ENCODE peak calls at places on chromosomes 16 and 17, in eight cellular contexts. R is mucosa of descending colon; U is CD8-positive, alpha-beta T cell; E is A673; A is foreskin fibroblast; T is aorta; W is ovary; L is adrenal gland. Z is an unnamed sample.

GRCh38 chr17:75565066-75565465 is 22.5 kb upstream of the MYO15B start:
- DNase-seq in R (no peak), U (no peak), W (no peak), L (no peak), A (peak), T (no peak), E (no peak), Z (peak)

GRCh38 chr16:58537124-58537906 is 22.0 kb downstream of the SETD6 start:
- DNase-seq in W (no peak), E (no peak), U (no peak), A (no peak), L (no peak), T (no peak), R (no peak), Z (no peak)

GRCh38 chr17:74369221-74369620 is 1.9 kb downstream of the GPR142 start:
- DNase-seq in A (no peak), T (no peak), R (peak), L (peak), E (peak), W (no peak), U (peak), Z (no peak)

GRCh38 chr17:73787721-73788051 is 143.4 kb upstream of the SDK2 start:
- DNase-seq in L (no peak), U (no peak), W (no peak), A (no peak), R (no peak), T (no peak), E (no peak), Z (no peak)

GRCh38 chr17:7355053-7355452 is at the start of gene TMEM95:
- DNase-seq in R (peak), U (no peak), A (peak), W (no peak), E (peak), T (no peak), L (no peak), Z (no peak)

GRCh38 chr16:69522732-69523404 is 42.9 kb upstream of the NFAT5 start:
- DNase-seq in A (no peak), R (no peak), T (no peak), W (no peak), U (no peak), L (no peak), E (peak), Z (no peak)

GRCh38 chr16:57976331-57976796 is 5.4 kb upstream of the CNGB1 start:
- DNase-seq in R (no peak), T (no peak), U (no peak), L (no peak), E (no peak), W (no peak), A (no peak), Z (no peak)

GRCh38 chr16:57639172-57639571 is 10.7 kb downstream of the ADGRG1 start:
- DNase-seq in U (peak), T (no peak), L (no peak), A (peak), R (no peak), W (no peak), E (peak), Z (no peak)

GRCh38 chr16:58348986-58349385 is 43.3 kb upstream of the GINS3 start:
- DNase-seq in W (no peak), L (no peak), T (no peak), U (no peak), A (no peak), E (no peak), R (no peak), Z (no peak)

GRCh38 chr16:35686595-35686994 is 2227.2 kb downstream of the TP53TG3F start:
- DNase-seq in U (no peak), W (no peak), E (no peak), L (no peak), A (no peak), T (no peak), R (no peak), Z (no peak)

GRCh38 chr16:67022531-67023214 is 6.3 kb upstream of the CBFB start:
- DNase-seq in T (no peak), R (no peak), W (no peak), E (no peak), A (peak), L (no peak), U (no peak), Z (no peak)

GRCh38 chr17:83053021-83053778 is 26.2 kb upstream of the METRNL start:
- DNase-seq in R (peak), A (peak), T (no peak), E (no peak), W (no peak), U (no peak), L (peak), Z (no peak)

GRCh38 chr17:77526728-77527355 is 386.1 kb downstream of the SEC14L1 start:
- DNase-seq in A (no peak), W (no peak), R (no peak), L (no peak), U (no peak), E (no peak), T (peak), Z (no peak)

GRCh38 chr17:9878791-9879525 is 26.1 kb downstream of the RCVRN start:
- DNase-seq in A (no peak), E (no peak), L (no peak), R (no peak), U (no peak), W (no peak), T (no peak), Z (no peak)

GRCh38 chr17:7842950-7843535 is 9.0 kb downstream of the KDM6B start:
- DNase-seq in A (peak), R (peak), U (peak), E (no peak), W (no peak), L (peak), T (peak), Z (peak)

GRCh38 chr16:24986512-24987303 is 28.5 kb downstream of the ARHGAP17 start:
- DNase-seq in U (no peak), R (peak), T (no peak), L (peak), W (peak), A (peak), E (peak), Z (peak)

GRCh38 chr16:2003827-2004641 is 5.6 kb downstream of the ZNF598 start:
- DNase-seq in T (peak), U (peak), L (peak), A (peak), E (peak), W (peak), R (peak), Z (no peak)
- H3K4me3 ChIP-seq in T (no peak), U (no peak), L (no peak), A (no peak), E (no peak), W (no peak), R (no peak), Z (no peak)

GRCh38 chr17:37299257-37299985 is 76.4 kb upstream of the C17orf78 start:
- DNase-seq in U (no peak), R (no peak), E (peak), A (peak), W (no peak), L (peak), T (no peak), Z (no peak)
- H3K4me3 ChIP-seq in U (no peak), R (no peak), E (peak), A (no peak), W (no peak), L (no peak), T (no peak), Z (no peak)

DNA sequence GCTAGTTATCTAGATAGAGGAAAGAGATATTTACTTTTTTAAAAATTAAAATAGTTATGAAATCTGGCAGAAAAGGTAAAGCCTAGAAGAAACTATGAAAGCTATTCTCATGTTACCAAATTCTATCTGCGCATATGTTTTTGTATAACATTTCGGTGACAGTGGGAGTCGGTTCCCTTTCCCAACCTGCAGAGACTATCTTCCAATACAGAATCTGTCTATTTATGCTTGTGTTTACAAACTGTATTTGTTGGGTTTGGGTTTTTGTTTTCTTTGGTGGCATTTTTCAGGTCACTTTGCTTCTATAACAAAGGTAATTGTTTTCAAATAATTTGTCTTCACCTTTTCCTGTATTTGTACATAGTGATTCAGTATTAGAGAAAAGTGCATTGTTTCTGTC is 69.8 kb downstream of the YPEL2 start:
- DNase-seq in U (no peak), E (no peak), L (no peak), W (no peak), T (no peak), A (no peak), R (no peak), Z (no peak)
- H3K4me3 ChIP-seq in U (no peak), E (no peak), L (no peak), W (no peak), T (no peak), A (peak), R (no peak), Z (no peak)

GRCh38 chr17:72175263-72175662 is 54.4 kb downstream of the SOX9 start:
- DNase-seq in A (no peak), T (no peak), E (no peak), U (no peak), W (no peak), R (no peak), L (no peak), Z (no peak)
- H3K4me3 ChIP-seq in A (no peak), T (no peak), E (no peak), U (no peak), W (no peak), R (no peak), L (no peak), Z (no peak)

GRCh38 chr17:17783121-17783824 is 53.5 kb downstream of the SREBF1 start:
- DNase-seq in A (peak), L (peak), T (peak), W (peak), E (peak), U (peak), R (peak), Z (no peak)

GRCh38 chr17:17782425-17783120 is 54.2 kb downstream of the SREBF1 start:
- DNase-seq in T (no peak), A (peak), W (peak), R (peak), U (no peak), E (peak), L (no peak), Z (no peak)

GRCh38 chr17:17785407-17785806 is 51.4 kb downstream of the SREBF1 start:
- DNase-seq in T (no peak), E (peak), U (no peak), L (no peak), R (no peak), W (no peak), A (no peak), Z (no peak)

GRCh38 chr17:17784599-17785264 is 52.1 kb downstream of the SREBF1 start:
- DNase-seq in E (peak), A (peak), U (peak), W (peak), T (no peak), R (peak), L (no peak), Z (no peak)

DNA sequence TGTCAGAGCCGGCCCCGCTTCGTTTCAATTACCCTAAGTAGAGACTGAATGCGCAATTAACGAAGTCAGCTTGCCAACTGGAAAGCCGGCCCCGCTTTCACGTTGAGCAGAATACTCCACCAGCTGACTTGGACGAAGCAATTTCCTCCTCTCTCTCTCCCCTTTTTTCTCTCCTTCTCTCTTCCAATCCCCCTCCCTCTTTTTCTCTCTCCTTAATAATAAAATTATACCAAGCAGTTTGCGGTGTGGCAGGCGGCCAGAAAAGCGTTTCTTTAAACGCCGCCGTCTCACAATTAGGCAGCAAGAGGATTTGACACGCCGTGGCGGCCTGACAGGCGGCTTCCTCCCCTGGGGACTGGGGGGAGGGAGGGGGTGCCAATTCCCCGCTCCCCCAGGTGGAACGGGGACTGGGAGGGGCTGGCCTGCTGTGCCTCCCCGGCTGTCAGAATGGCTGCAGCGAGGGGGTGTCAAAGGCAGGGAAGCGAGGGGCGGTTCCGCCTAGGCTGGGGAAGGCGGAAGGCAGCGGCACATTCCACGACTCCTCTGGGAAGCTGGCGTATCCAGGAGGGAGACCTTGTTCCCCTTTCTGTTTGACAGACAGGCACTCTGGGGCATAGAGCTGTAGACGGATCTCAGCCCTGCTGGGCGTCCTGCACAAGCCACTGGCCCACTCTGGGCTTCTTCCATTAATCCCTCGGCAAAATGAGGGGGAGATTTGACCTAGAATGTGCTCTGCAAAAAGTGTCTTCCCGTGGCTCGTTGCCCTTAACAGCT is 52.8 kb downstream of the SREBF1 start:
- DNase-seq in U (peak), L (peak), W (peak), T (peak), R (peak), E (peak), A (peak), Z (peak)
- H3K4me3 ChIP-seq in U (peak), L (peak), W (peak), T (peak), R (no peak), E (peak), A (peak), Z (peak)

GRCh38 chr16:81612351-81613170 is 166.5 kb upstream of the PLCG2 start:
- DNase-seq in T (no peak), L (peak), E (no peak), R (no peak), A (no peak), U (no peak), W (no peak), Z (no peak)
- H3K4me3 ChIP-seq in T (no peak), L (no peak), E (no peak), R (no peak), A (no peak), U (no peak), W (no peak), Z (no peak)

DNA sequence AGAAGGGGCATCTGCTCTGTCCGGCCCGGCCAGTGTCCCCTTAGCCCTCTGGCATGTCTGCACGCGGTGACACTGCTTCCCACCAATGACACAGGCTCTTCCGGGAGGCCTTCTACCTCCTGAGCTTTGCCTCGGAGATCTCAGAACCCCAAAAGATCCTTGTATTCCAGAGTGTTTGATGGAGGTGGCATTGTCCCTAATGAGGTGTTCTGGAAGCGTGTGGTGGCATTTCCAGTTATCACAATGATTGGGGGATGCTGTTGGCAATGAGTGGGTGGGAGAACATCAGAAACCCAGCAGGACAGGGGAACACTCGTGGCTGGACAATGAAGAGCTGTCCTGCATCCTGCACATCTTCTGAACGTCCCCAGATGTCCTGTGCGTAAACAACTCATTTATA is 198.0 kb downstream of the XYLT1 start:
- DNase-seq in W (no peak), E (no peak), T (no peak), L (no peak), U (no peak), R (no peak), A (no peak), Z (no peak)
- H3K4me3 ChIP-seq in W (no peak), E (no peak), T (no peak), L (no peak), U (no peak), R (no peak), A (no peak), Z (no peak)

Z was measured in skeletal muscle cell.